ENCODE peak calls at places on chromosomes 1 and 21, in eight cellular contexts. U, Q, V, M, A, R, S and C are unnamed samples.

GRCh38 chr1:177302365-177303044 is 131.7 kb downstream of the BRINP2 start:
- DNase-seq in U (peak), Q (no peak), V (peak), M (no peak), A (peak), R (no peak), S (no peak), C (no peak)

GRCh38 chr1:7984826-7985225 is 23.3 kb downstream of the PARK7 start:
- DNase-seq in U (no peak), Q (no peak), V (no peak), M (no peak), A (no peak), R (no peak), S (no peak), C (no peak)

GRCh38 chr1:30362603-30362990 is 360.8 kb downstream of the MATN1 start:
- DNase-seq in U (no peak), Q (no peak), V (no peak), M (no peak), A (no peak), R (no peak), S (no peak), C (no peak)

GRCh38 chr1:63148825-63149645 is 173.3 kb upstream of the FOXD3 start:
- DNase-seq in U (no peak), Q (peak), V (peak), M (peak), A (peak), R (peak), S (peak), C (peak)

GRCh38 chr1:43991476-43992231 is at the start of gene CCDC24:
- DNase-seq in U (peak), Q (peak), V (peak), M (peak), A (peak), R (peak), S (peak), C (peak)

GRCh38 chr1:186494832-186495271 is 33.9 kb upstream of the PDC start:
- DNase-seq in U (no peak), Q (no peak), V (no peak), M (no peak), A (no peak), R (no peak), S (no peak), C (no peak)

GRCh38 chr21:34035619-34036354 is 37.6 kb upstream of the MRPS6 start:
- DNase-seq in U (no peak), Q (no peak), V (no peak), M (no peak), A (no peak), R (no peak), S (no peak), C (no peak)

GRCh38 chr1:221800831-221801610 is 59.1 kb upstream of the DUSP10 start:
- DNase-seq in U (no peak), Q (no peak), V (no peak), M (no peak), A (no peak), R (no peak), S (no peak), C (no peak)

GRCh38 chr1:6848816-6849215 is 63.6 kb downstream of the CAMTA1 start:
- DNase-seq in U (no peak), Q (no peak), V (no peak), M (no peak), A (no peak), R (no peak), S (no peak), C (no peak)

GRCh38 chr1:118077331-118078055 is 107.5 kb downstream of the SPAG17 start:
- DNase-seq in U (no peak), Q (peak), V (peak), M (peak), A (peak), R (no peak), S (no peak), C (peak)

GRCh38 chr1:117612517-117613248 is 6.8 kb downstream of the TENT5C start:
- DNase-seq in U (no peak), Q (no peak), V (peak), M (no peak), A (peak), R (no peak), S (peak), C (no peak)

GRCh38 chr1:245377854-245378253 is 223.1 kb downstream of the KIF26B start:
- DNase-seq in U (no peak), Q (no peak), V (no peak), M (no peak), A (no peak), R (no peak), S (no peak), C (no peak)

GRCh38 chr1:205589618-205590456 is 42.0 kb downstream of the ELK4 start:
- DNase-seq in U (no peak), Q (no peak), V (no peak), M (no peak), A (no peak), R (no peak), S (no peak), C (no peak)

GRCh38 chr1:216193839-216194443 is 229.3 kb downstream of the USH2A start:
- DNase-seq in U (no peak), Q (peak), V (peak), M (no peak), A (no peak), R (no peak), S (no peak), C (no peak)

GRCh38 chr1:12433323-12434053 is 184.5 kb downstream of the DHRS3 start:
- DNase-seq in U (no peak), Q (peak), V (no peak), M (peak), A (no peak), R (no peak), S (no peak), C (peak)

GRCh38 chr1:101107496-101108115 is 82.0 kb upstream of the DPH5 start:
- DNase-seq in U (no peak), Q (no peak), V (no peak), M (peak), A (no peak), R (no peak), S (no peak), C (no peak)

GRCh38 chr1:159953866-159954515 is at the start of gene SLAMF9:
- DNase-seq in U (no peak), Q (no peak), V (no peak), M (no peak), A (peak), R (no peak), S (peak), C (no peak)